ENCODE peak calls at places on chromosomes 5 and 9, in eight cellular contexts. One of them, this sample, is unnamed.

GRCh38 chr9:104608336-104608735 is 2.9 kb upstream of the OR13C2 start:
- DNase-seq in psoas muscle: no peak
- DNase-seq in body of pancreas: no peak
- DNase-seq in fibroblast of lung: no peak
- DNase-seq in neural progenitor cell: no peak
- DNase-seq in ascending aorta: no peak
- DNase-seq in colonic mucosa: no peak
- DNase-seq in PC-9: no peak
- DNase-seq in this sample: no peak

GRCh38 chr5:172897691-172898512 is 61.3 kb upstream of the RPL26L1 start:
- DNase-seq in psoas muscle: peak; percentile 58
- DNase-seq in body of pancreas: no peak
- DNase-seq in fibroblast of lung: peak; percentile 99
- DNase-seq in neural progenitor cell: peak; percentile 78
- DNase-seq in ascending aorta: no peak
- DNase-seq in colonic mucosa: no peak
- DNase-seq in PC-9: no peak
- DNase-seq in this sample: no peak

GRCh38 chr5:134600600-134600999 is 32.0 kb downstream of the SAR1B start:
- DNase-seq in psoas muscle: no peak
- DNase-seq in body of pancreas: no peak
- DNase-seq in fibroblast of lung: peak; percentile 89
- DNase-seq in neural progenitor cell: no peak
- DNase-seq in ascending aorta: no peak
- DNase-seq in colonic mucosa: no peak
- DNase-seq in PC-9: no peak
- DNase-seq in this sample: no peak

GRCh38 chr5:111830333-111830732 is 73.3 kb upstream of the NREP start:
- DNase-seq in psoas muscle: no peak
- DNase-seq in body of pancreas: no peak
- DNase-seq in fibroblast of lung: peak; percentile 87
- DNase-seq in neural progenitor cell: no peak
- DNase-seq in ascending aorta: no peak
- DNase-seq in colonic mucosa: no peak
- DNase-seq in PC-9: peak; percentile 1
- DNase-seq in this sample: peak; percentile 77

GRCh38 chr5:15285901-15286583 is 213.9 kb upstream of the FBXL7 start:
- DNase-seq in psoas muscle: no peak
- DNase-seq in body of pancreas: no peak
- DNase-seq in fibroblast of lung: peak; percentile 9
- DNase-seq in neural progenitor cell: no peak
- DNase-seq in ascending aorta: no peak
- DNase-seq in colonic mucosa: peak; percentile 27
- DNase-seq in PC-9: no peak
- DNase-seq in this sample: no peak

GRCh38 chr9:131008909-131009618 is at the start of gene LAMC3:
- DNase-seq in psoas muscle: no peak
- DNase-seq in body of pancreas: no peak
- DNase-seq in fibroblast of lung: no peak
- DNase-seq in neural progenitor cell: peak; percentile 61
- DNase-seq in ascending aorta: no peak
- DNase-seq in colonic mucosa: no peak
- DNase-seq in PC-9: peak; percentile 17
- DNase-seq in this sample: no peak

GRCh38 chr5:139667001-139667729 is 19.0 kb downstream of the CXXC5 start:
- DNase-seq in psoas muscle: no peak
- DNase-seq in body of pancreas: peak; percentile 13
- DNase-seq in fibroblast of lung: no peak
- DNase-seq in neural progenitor cell: no peak
- DNase-seq in ascending aorta: no peak
- DNase-seq in colonic mucosa: no peak
- DNase-seq in PC-9: no peak
- DNase-seq in this sample: no peak

GRCh38 chr5:79229357-79230174 is 6.4 kb upstream of the JMY start:
- DNase-seq in psoas muscle: no peak
- DNase-seq in body of pancreas: no peak
- DNase-seq in fibroblast of lung: peak; percentile 30
- DNase-seq in neural progenitor cell: no peak
- DNase-seq in ascending aorta: no peak
- DNase-seq in colonic mucosa: no peak
- DNase-seq in PC-9: no peak
- DNase-seq in this sample: no peak

GRCh38 chr5:17400724-17401508 is 97.1 kb upstream of the TAF11L2 start:
- DNase-seq in psoas muscle: no peak
- DNase-seq in body of pancreas: no peak
- DNase-seq in fibroblast of lung: no peak
- DNase-seq in neural progenitor cell: peak; percentile 48
- DNase-seq in ascending aorta: no peak
- DNase-seq in colonic mucosa: no peak
- DNase-seq in PC-9: no peak
- DNase-seq in this sample: no peak

GRCh38 chr5:146799235-146800015 is 79.1 kb downstream of the PPP2R2B start:
- DNase-seq in psoas muscle: no peak
- DNase-seq in body of pancreas: no peak
- DNase-seq in fibroblast of lung: peak; percentile 71
- DNase-seq in neural progenitor cell: no peak
- DNase-seq in ascending aorta: no peak
- DNase-seq in colonic mucosa: no peak
- DNase-seq in PC-9: no peak
- DNase-seq in this sample: no peak

GRCh38 chr5:137700282-137700680 is 35.6 kb downstream of the KLHL3 start:
- DNase-seq in psoas muscle: no peak
- DNase-seq in body of pancreas: no peak
- DNase-seq in fibroblast of lung: peak; percentile 40
- DNase-seq in neural progenitor cell: no peak
- DNase-seq in ascending aorta: no peak
- DNase-seq in colonic mucosa: no peak
- DNase-seq in PC-9: no peak
- DNase-seq in this sample: no peak

GRCh38 chr5:143315929-143316328 is 87.6 kb downstream of the NR3C1 start:
- DNase-seq in psoas muscle: no peak
- DNase-seq in body of pancreas: no peak
- DNase-seq in fibroblast of lung: peak; percentile 80
- DNase-seq in neural progenitor cell: peak; percentile 22
- DNase-seq in ascending aorta: no peak
- DNase-seq in colonic mucosa: no peak
- DNase-seq in PC-9: no peak
- DNase-seq in this sample: no peak

GRCh38 chr5:67206381-67207328 is 10.1 kb upstream of the CD180 start:
- DNase-seq in psoas muscle: no peak
- DNase-seq in body of pancreas: no peak
- DNase-seq in fibroblast of lung: peak; percentile 98
- DNase-seq in neural progenitor cell: no peak
- DNase-seq in ascending aorta: no peak
- DNase-seq in colonic mucosa: peak; percentile 78
- DNase-seq in PC-9: peak; percentile 85
- DNase-seq in this sample: peak; percentile 94

GRCh38 chr9:71747572-71747971 is 20.7 kb downstream of the CEMIP2 start:
- DNase-seq in psoas muscle: no peak
- DNase-seq in body of pancreas: no peak
- DNase-seq in fibroblast of lung: no peak
- DNase-seq in neural progenitor cell: no peak
- DNase-seq in ascending aorta: no peak
- DNase-seq in colonic mucosa: no peak
- DNase-seq in PC-9: no peak
- DNase-seq in this sample: no peak

GRCh38 chr9:30504502-30504905 is 1879.9 kb upstream of the ACO1 start:
- DNase-seq in psoas muscle: no peak
- DNase-seq in body of pancreas: no peak
- DNase-seq in fibroblast of lung: peak; percentile 12
- DNase-seq in neural progenitor cell: no peak
- DNase-seq in ascending aorta: no peak
- DNase-seq in colonic mucosa: no peak
- DNase-seq in PC-9: no peak
- DNase-seq in this sample: no peak

GRCh38 chr9:124282442-124283231 is 24.9 kb downstream of the NEK6 start:
- DNase-seq in psoas muscle: peak; percentile 48
- DNase-seq in body of pancreas: peak; percentile 51
- DNase-seq in fibroblast of lung: peak; percentile 89
- DNase-seq in neural progenitor cell: no peak
- DNase-seq in ascending aorta: no peak
- DNase-seq in colonic mucosa: peak; percentile 70
- DNase-seq in PC-9: no peak
- DNase-seq in this sample: no peak

GRCh38 chr5:141234109-141234508 is 11.0 kb downstream of the PCDHB14 start:
- DNase-seq in psoas muscle: no peak
- DNase-seq in body of pancreas: no peak
- DNase-seq in fibroblast of lung: no peak
- DNase-seq in neural progenitor cell: no peak
- DNase-seq in ascending aorta: no peak
- DNase-seq in colonic mucosa: no peak
- DNase-seq in PC-9: peak; percentile 7
- DNase-seq in this sample: no peak
- H3K9me3 ChIP-seq in psoas muscle: peaks cover 30% of the 10 kb centered on the region
- H3K9me3 ChIP-seq in body of pancreas: peaks cover 52% of the 10 kb centered on the region
- H3K9me3 ChIP-seq in fibroblast of lung: no peaks in the 10 kb centered on the region
- H3K9me3 ChIP-seq in neural progenitor cell: peaks cover 16% of the 10 kb centered on the region
- H3K9me3 ChIP-seq in ascending aorta: peaks cover 93% of the 10 kb centered on the region
- H3K9me3 ChIP-seq in colonic mucosa: peaks cover 5% of the 10 kb centered on the region
- H3K9me3 ChIP-seq in PC-9: no peaks in the 10 kb centered on the region
- H3K9me3 ChIP-seq in this sample: peaks cover 10% of the 10 kb centered on the region

GRCh38 chr5:149358294-149358651 is 427 bp downstream of the PCYOX1L start:
- DNase-seq in psoas muscle: peak; percentile 54
- DNase-seq in body of pancreas: peak; percentile 50
- DNase-seq in fibroblast of lung: no peak
- DNase-seq in neural progenitor cell: no peak
- DNase-seq in ascending aorta: no peak
- DNase-seq in colonic mucosa: peak; percentile 44
- DNase-seq in PC-9: peak; percentile 10
- DNase-seq in this sample: no peak

GRCh38 chr5:149357370-149358293 is at the start of gene PCYOX1L:
- DNase-seq in psoas muscle: peak; percentile 96
- DNase-seq in body of pancreas: peak; percentile 96
- DNase-seq in fibroblast of lung: peak; percentile 95
- DNase-seq in neural progenitor cell: peak; percentile 97
- DNase-seq in ascending aorta: peak; percentile 88
- DNase-seq in colonic mucosa: peak; percentile 93
- DNase-seq in PC-9: peak; percentile 96
- DNase-seq in this sample: peak; percentile 100

GRCh38 chr5:149355688-149356087 is 2.2 kb upstream of the PCYOX1L start:
- DNase-seq in psoas muscle: no peak
- DNase-seq in body of pancreas: no peak
- DNase-seq in fibroblast of lung: no peak
- DNase-seq in neural progenitor cell: no peak
- DNase-seq in ascending aorta: no peak
- DNase-seq in colonic mucosa: no peak
- DNase-seq in PC-9: no peak
- DNase-seq in this sample: no peak

GRCh38 chr5:149358818-149359217 is 972 bp downstream of the PCYOX1L start:
- DNase-seq in psoas muscle: no peak
- DNase-seq in body of pancreas: no peak
- DNase-seq in fibroblast of lung: no peak
- DNase-seq in neural progenitor cell: no peak
- DNase-seq in ascending aorta: no peak
- DNase-seq in colonic mucosa: no peak
- DNase-seq in PC-9: no peak
- DNase-seq in this sample: no peak

DNA sequence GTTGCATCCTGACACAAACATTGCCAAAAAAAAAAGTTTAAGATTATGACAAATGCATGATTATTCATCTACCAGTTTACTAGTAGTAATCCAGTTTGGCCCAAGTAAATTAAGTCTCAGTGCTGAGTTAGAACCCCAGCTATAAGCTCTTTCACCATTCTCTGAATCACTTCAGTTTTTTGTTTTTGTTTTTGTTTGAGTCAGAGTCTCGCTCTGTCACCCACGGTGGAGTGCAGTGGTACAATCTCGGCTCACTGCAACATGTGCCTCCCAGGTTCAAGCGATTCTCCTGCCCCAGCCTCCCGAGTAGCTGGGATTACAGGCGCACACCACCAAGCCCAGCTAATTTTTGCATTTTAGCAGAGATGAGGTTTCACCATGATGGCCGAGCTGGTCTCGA is 1.5 kb upstream of the PCYOX1L start:
- DNase-seq in psoas muscle: no peak
- DNase-seq in body of pancreas: no peak
- DNase-seq in fibroblast of lung: no peak
- DNase-seq in neural progenitor cell: no peak
- DNase-seq in ascending aorta: no peak
- DNase-seq in colonic mucosa: no peak
- DNase-seq in PC-9: no peak
- DNase-seq in this sample: no peak
- H3K4me1 ChIP-seq in psoas muscle: peaks cover 4% of the 10 kb centered on the region
- H3K4me1 ChIP-seq in body of pancreas: peaks cover 13% of the 10 kb centered on the region
- H3K4me1 ChIP-seq in fibroblast of lung: peaks cover 6% of the 10 kb centered on the region
- H3K4me1 ChIP-seq in neural progenitor cell: peaks cover 8% of the 10 kb centered on the region
- H3K4me1 ChIP-seq in ascending aorta: no peaks in the 10 kb centered on the region
- H3K4me1 ChIP-seq in colonic mucosa: no peaks in the 10 kb centered on the region
- H3K4me1 ChIP-seq in PC-9: peaks cover 14% of the 10 kb centered on the region
- H3K4me1 ChIP-seq in this sample: peaks cover 5% of the 10 kb centered on the region

GRCh38 chr5:39933061-39933460 is 508.3 kb upstream of the DAB2 start:
- DNase-seq in psoas muscle: no peak
- DNase-seq in body of pancreas: no peak
- DNase-seq in fibroblast of lung: no peak
- DNase-seq in neural progenitor cell: no peak
- DNase-seq in ascending aorta: no peak
- DNase-seq in colonic mucosa: no peak
- DNase-seq in PC-9: no peak
- DNase-seq in this sample: no peak

DNA sequence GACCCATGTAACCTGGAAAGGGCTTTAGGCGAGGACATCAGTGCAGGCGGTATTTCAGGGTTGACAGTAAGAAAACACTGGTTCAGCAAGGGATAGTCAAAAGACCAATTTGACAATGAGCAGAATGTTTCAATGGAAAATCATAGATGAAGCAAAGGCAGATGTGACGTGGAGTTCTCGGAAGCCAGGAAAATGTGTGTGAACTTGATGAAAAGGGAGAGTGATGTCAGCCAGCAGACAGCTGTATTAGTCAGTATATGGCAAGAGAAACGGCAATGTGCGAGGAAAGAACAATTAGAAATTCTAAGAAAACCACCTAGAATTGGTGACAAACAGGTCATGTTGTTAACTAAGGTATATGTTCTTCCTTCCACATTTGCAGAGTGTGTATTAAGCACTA is 503.9 kb upstream of the DAB2 start:
- DNase-seq in psoas muscle: no peak
- DNase-seq in body of pancreas: no peak
- DNase-seq in fibroblast of lung: no peak
- DNase-seq in neural progenitor cell: no peak
- DNase-seq in ascending aorta: no peak
- DNase-seq in colonic mucosa: no peak
- DNase-seq in PC-9: no peak
- DNase-seq in this sample: no peak
- TF ChIP-seq CTCF in psoas muscle: no peak
- TF ChIP-seq CTCF in body of pancreas: no peak
- TF ChIP-seq CTCF in fibroblast of lung: no peak
- TF ChIP-seq CTCF in neural progenitor cell: no peak
- TF ChIP-seq CTCF in ascending aorta: no peak
- TF ChIP-seq CTCF in colonic mucosa: no peak
- TF ChIP-seq CTCF in PC-9: no peak
- TF ChIP-seq CTCF in this sample: no peak

DNA sequence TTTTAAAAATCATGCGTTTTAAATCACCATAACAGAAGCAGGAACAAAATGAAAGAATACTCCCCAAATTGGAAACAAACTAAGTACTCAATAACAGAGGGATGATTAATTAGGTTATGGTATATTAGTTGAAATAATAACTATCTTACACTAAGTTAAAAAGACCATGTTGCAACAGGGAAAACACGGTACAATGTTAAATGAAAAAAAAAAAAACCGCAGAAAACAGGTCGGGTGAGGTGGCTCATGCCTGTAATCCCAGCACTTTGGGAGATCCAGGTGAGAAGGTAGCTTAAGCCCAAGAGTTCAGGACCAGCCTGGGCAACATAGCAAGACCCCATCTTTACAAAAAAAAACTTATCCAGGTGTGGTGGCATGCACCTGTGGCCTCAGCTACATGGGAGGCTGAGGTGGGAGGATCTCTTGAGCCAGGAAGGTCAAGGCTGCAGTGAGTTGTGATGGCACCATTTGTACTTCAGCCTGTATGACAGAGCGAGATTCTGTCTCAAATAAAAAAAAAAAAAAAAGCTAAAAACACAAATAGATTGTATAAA is 2.4 kb upstream of the PTPN3 start:
- DNase-seq in psoas muscle: no peak
- DNase-seq in body of pancreas: no peak
- DNase-seq in fibroblast of lung: no peak
- DNase-seq in neural progenitor cell: no peak
- DNase-seq in ascending aorta: no peak
- DNase-seq in colonic mucosa: no peak
- DNase-seq in PC-9: no peak
- DNase-seq in this sample: no peak
- H3K9me3 ChIP-seq in psoas muscle: no peaks in the 10 kb centered on the region
- H3K9me3 ChIP-seq in body of pancreas: no peaks in the 10 kb centered on the region
- H3K9me3 ChIP-seq in fibroblast of lung: no peaks in the 10 kb centered on the region
- H3K9me3 ChIP-seq in neural progenitor cell: no peaks in the 10 kb centered on the region
- H3K9me3 ChIP-seq in ascending aorta: no peaks in the 10 kb centered on the region
- H3K9me3 ChIP-seq in colonic mucosa: no peaks in the 10 kb centered on the region
- H3K9me3 ChIP-seq in PC-9: no peaks in the 10 kb centered on the region
- H3K9me3 ChIP-seq in this sample: no peaks in the 10 kb centered on the region